ENCODE peak calls at places on chromosomes 6 and 20, in six cellular contexts. K is heart right ventricle, E is fibroblast of mammary gland, R is dermis microvascular lymphatic vessel endothelial cell, V is LoVo, S is GM23248. U is an unnamed sample.
A peak's percentile ranks its signal among the peaks of the same experiment; 100 is the strongest.

GRCh38 chr6:109449064-109449788 is 6.3 kb downstream of the MICAL1 start:
- DNase-seq in K (no peak), E (no peak), R (no peak), V (no peak), S (no peak), U (no peak)

GRCh38 chr6:31394381-31394780 is 9.0 kb upstream of the MICA start:
- DNase-seq in K (no peak), E (no peak), R (no peak), V (no peak), S (no peak), U (no peak)

GRCh38 chr6:3372912-3373554 is 83.8 kb downstream of the SLC22A23 start:
- DNase-seq in K (no peak), E (no peak), R (no peak), V (peak; percentile 28), S (no peak), U (no peak)

GRCh38 chr6:29005183-29005885 is at the start of gene ZNF311:
- DNase-seq in K (no peak), E (peak; percentile 74), R (peak; percentile 40), V (peak; percentile 81), S (peak; percentile 84), U (peak; percentile 62)

GRCh38 chr20:61588356-61589054 is 336.4 kb downstream of the CDH4 start:
- DNase-seq in K (no peak), E (peak; percentile 67), R (no peak), V (no peak), S (peak; percentile 55), U (peak; percentile 84)

GRCh38 chr6:79420054-79420453 is 117.2 kb downstream of the LCA5 start:
- DNase-seq in K (no peak), E (peak; percentile 4), R (peak; percentile 85), V (no peak), S (no peak), U (no peak)

GRCh38 chr20:33709398-33709797 is 10.7 kb downstream of the PXMP4 start:
- DNase-seq in K (no peak), E (peak; percentile 20), R (no peak), V (no peak), S (peak; percentile 40), U (no peak)

GRCh38 chr20:10537850-10538480 is 102.9 kb downstream of the SLX4IP start:
- DNase-seq in K (no peak), E (peak; percentile 73), R (no peak), V (peak; percentile 34), S (peak; percentile 55), U (peak; percentile 70)

GRCh38 chr6:1463275-1463674 is 73.9 kb downstream of the FOXF2 start:
- DNase-seq in K (no peak), E (no peak), R (no peak), V (no peak), S (no peak), U (no peak)

GRCh38 chr20:1894951-1895673 is at the start of gene SIRPA:
- DNase-seq in K (peak; percentile 67), E (peak; percentile 60), R (peak; percentile 80), V (no peak), S (peak; percentile 88), U (peak; percentile 79)

GRCh38 chr6:40906759-40907158 is 132.3 kb downstream of the UNC5CL start:
- DNase-seq in K (no peak), E (peak; percentile 50), R (peak; percentile 79), V (peak; percentile 48), S (peak; percentile 71), U (peak; percentile 48)

GRCh38 chr6:423799-424345 is 32.3 kb downstream of the IRF4 start:
- DNase-seq in K (no peak), E (no peak), R (no peak), V (no peak), S (no peak), U (no peak)

GRCh38 chr20:45833030-45833882 is at the start of gene SNX21:
- DNase-seq in K (peak; percentile 89), E (peak; percentile 97), R (peak; percentile 78), V (peak; percentile 70), S (peak; percentile 96), U (peak; percentile 97)

GRCh38 chr6:155234687-155235543 is 28.9 kb upstream of the CLDN20 start:
- DNase-seq in K (no peak), E (no peak), R (no peak), V (no peak), S (no peak), U (peak; percentile 20)

GRCh38 chr6:13908955-13909381 is 15.8 kb upstream of the RNF182 start:
- DNase-seq in K (no peak), E (peak; percentile 77), R (peak; percentile 83), V (peak; percentile 66), S (peak; percentile 79), U (peak; percentile 72)

GRCh38 chr20:47189060-47189459 is 167.4 kb downstream of the ZMYND8 start:
- DNase-seq in K (no peak), E (no peak), R (no peak), V (no peak), S (no peak), U (peak; percentile 60)

GRCh38 chr20:19975901-19976300 is 41.3 kb upstream of the NAA20 start:
- DNase-seq in K (no peak), E (peak; percentile 36), R (no peak), V (no peak), S (peak; percentile 58), U (peak; percentile 30)

GRCh38 chr6:11414564-11414963 is 123.0 kb upstream of the TMEM170B start:
- DNase-seq in K (no peak), E (no peak), R (peak; percentile 49), V (peak; percentile 48), S (no peak), U (no peak)

GRCh38 chr20:50762435-50763201 is 31.2 kb downstream of the PARD6B start:
- DNase-seq in K (peak; percentile 82), E (peak; percentile 63), R (no peak), V (no peak), S (peak; percentile 84), U (peak; percentile 67)

GRCh38 chr6:44399991-44400390 is 12.5 kb downstream of the CDC5L start:
- DNase-seq in K (no peak), E (no peak), R (no peak), V (no peak), S (no peak), U (peak; percentile 11)

GRCh38 chr20:20134941-20135572 is 82.7 kb downstream of the CFAP61 start:
- DNase-seq in K (no peak), E (no peak), R (peak; percentile 64), V (no peak), S (no peak), U (peak; percentile 5)

GRCh38 chr20:50224553-50225255 is 34.1 kb downstream of the CEBPB start:
- DNase-seq in K (peak; percentile 50), E (peak; percentile 97), R (peak; percentile 29), V (no peak), S (peak; percentile 95), U (peak; percentile 98)

GRCh38 chr20:11186301-11187008 is 512.7 kb upstream of the JAG1 start:
- DNase-seq in K (no peak), E (no peak), R (peak; percentile 72), V (no peak), S (peak; percentile 32), U (peak; percentile 84)

GRCh38 chr6:154406869-154407268 is 50.3 kb upstream of the IPCEF1 start:
- DNase-seq in K (no peak), E (no peak), R (no peak), V (no peak), S (no peak), U (no peak)

GRCh38 chr6:6736753-6737654 is 148.5 kb downstream of the LY86 start:
- DNase-seq in K (peak; percentile 83), E (peak; percentile 73), R (no peak), V (no peak), S (peak; percentile 87), U (peak; percentile 55)

GRCh38 chr6:142387997-142388815 is 86.4 kb downstream of the ADGRG6 start:
- DNase-seq in K (no peak), E (peak; percentile 68), R (peak; percentile 77), V (peak; percentile 30), S (peak; percentile 73), U (peak; percentile 70)

GRCh38 chr20:62751551-62752150 is 43.0 kb downstream of the NTSR1 start:
- DNase-seq in K (peak; percentile 8), E (no peak), R (no peak), V (no peak), S (no peak), U (no peak)

GRCh38 chr6:155694429-155694795 is 238.8 kb upstream of the NOX3 start:
- DNase-seq in K (no peak), E (no peak), R (no peak), V (no peak), S (no peak), U (no peak)

GRCh38 chr6:134147033-134147533 is 94.7 kb upstream of the SLC2A12 start:
- DNase-seq in K (no peak), E (no peak), R (no peak), V (no peak), S (no peak), U (no peak)

GRCh38 chr20:38672504-38672903 is 51.8 kb upstream of the SLC32A1 start:
- DNase-seq in K (no peak), E (no peak), R (no peak), V (no peak), S (no peak), U (no peak)

U was measured in EH.